ENCODE peak calls at places on chromosomes 12 and 14, in five cellular contexts. F is endothelial cell, Z is bronchial epithelial cell, Y is progenitor cell of endocrine pancreas, S is left lung. X is an unnamed sample.
A peak's percentile ranks its signal among the peaks of the same experiment; 100 is the strongest.

GRCh38 chr12:89418228-89418910 is 66.1 kb upstream of the DUSP6 start:
- DNase-seq in F (no peak), Z (no peak), Y (no peak), S (peak; percentile 60), X (no peak)

GRCh38 chr12:99767809-99768208 is 120.3 kb downstream of the GARIN6 start:
- DNase-seq in F (no peak), Z (peak; percentile 37), Y (no peak), S (no peak), X (no peak)

GRCh38 chr14:90421001-90421580 is 24.3 kb downstream of the CALM1 start:
- DNase-seq in F (no peak), Z (no peak), Y (no peak), S (no peak), X (no peak)

GRCh38 chr12:98498635-98499034 is 16.8 kb upstream of the TMPO start:
- DNase-seq in F (no peak), Z (no peak), Y (no peak), S (no peak), X (no peak)

GRCh38 chr14:54758041-54758440 is 144.6 kb downstream of the GCH1 start:
- DNase-seq in F (no peak), Z (peak; percentile 13), Y (no peak), S (no peak), X (no peak)

GRCh38 chr12:67986632-67987031 is 2.6 kb upstream of the IFNG-AS1 start:
- DNase-seq in F (no peak), Z (no peak), Y (no peak), S (no peak), X (no peak)

GRCh38 chr12:55743967-55744931 is 1.3 kb downstream of the GDF11 start:
- DNase-seq in F (no peak), Z (no peak), Y (no peak), S (no peak), X (no peak)

GRCh38 chr14:31060253-31060875 is 34.2 kb upstream of the STRN3 start:
- DNase-seq in F (no peak), Z (peak; percentile 82), Y (no peak), S (no peak), X (no peak)

GRCh38 chr12:32494676-32495075 is 95.3 kb downstream of the FGD4 start:
- DNase-seq in F (no peak), Z (peak; percentile 41), Y (no peak), S (no peak), X (no peak)

GRCh38 chr12:14135996-14136395 is 154.6 kb upstream of the GRIN2B start:
- DNase-seq in F (no peak), Z (no peak), Y (no peak), S (no peak), X (no peak)

GRCh38 chr12:88142610-88142991 is 494 bp downstream of the TMTC3 start:
- DNase-seq in F (peak; percentile 12), Z (peak; percentile 47), Y (peak; percentile 13), S (peak; percentile 37), X (peak; percentile 15)

GRCh38 chr12:68410018-68410650 is 78.0 kb upstream of the MDM1 start:
- DNase-seq in F (no peak), Z (no peak), Y (no peak), S (no peak), X (no peak)

GRCh38 chr12:110704750-110705149 is 15.8 kb upstream of the HVCN1 start:
- DNase-seq in F (no peak), Z (peak; percentile 33), Y (peak; percentile 14), S (no peak), X (no peak)

GRCh38 chr12:131290255-131290959 is 336.7 kb downstream of the ADGRD1 start:
- DNase-seq in F (no peak), Z (no peak), Y (no peak), S (no peak), X (no peak)

GRCh38 chr14:75811862-75812505 is 150.9 kb downstream of the TTLL5 start:
- DNase-seq in F (no peak), Z (no peak), Y (no peak), S (no peak), X (no peak)

GRCh38 chr12:1531654-1532366 is 62.6 kb downstream of the FBXL14 start:
- DNase-seq in F (no peak), Z (no peak), Y (no peak), S (no peak), X (no peak)

GRCh38 chr14:20630340-20631022 is 11.0 kb downstream of the OR6S1 start:
- DNase-seq in F (peak; percentile 30), Z (peak; percentile 74), Y (no peak), S (no peak), X (no peak)

GRCh38 chr12:62537544-62537943 is 70.9 kb downstream of the MON2 start:
- DNase-seq in F (no peak), Z (peak; percentile 35), Y (no peak), S (no peak), X (no peak)

GRCh38 chr12:62673027-62673815 is 206.6 kb downstream of the MON2 start:
- DNase-seq in F (no peak), Z (no peak), Y (no peak), S (no peak), X (no peak)

GRCh38 chr14:78566859-78567172 is 396.6 kb downstream of the NRXN3 start:
- DNase-seq in F (no peak), Z (no peak), Y (no peak), S (no peak), X (no peak)
- TF ChIP-seq CTCF in F (no peak), Z (no peak), Y (no peak), S (no peak), X (no peak)

GRCh38 chr12:26830783-26831601 is 2.0 kb downstream of the ITPR2 start:
- DNase-seq in F (peak; percentile 13), Z (no peak), Y (no peak), S (no peak), X (no peak)

GRCh38 chr12:26831959-26832816 is 806 bp downstream of the ITPR2 start:
- DNase-seq in F (peak; percentile 56), Z (peak; percentile 75), Y (peak; percentile 45), S (peak; percentile 69), X (peak; percentile 68)

GRCh38 chr12:26832817-26833691 is at the start of gene ITPR2:
- DNase-seq in F (peak; percentile 96), Z (peak; percentile 75), Y (peak; percentile 99), S (peak; percentile 95), X (peak; percentile 91)

GRCh38 chr12:26830358-26830757 is 2.6 kb downstream of the ITPR2 start:
- DNase-seq in F (no peak), Z (no peak), Y (no peak), S (no peak), X (no peak)

GRCh38 chr12:26833692-26834168 is 736 bp upstream of the ITPR2 start:
- DNase-seq in F (no peak), Z (no peak), Y (peak; percentile 54), S (peak; percentile 69), X (no peak)
- TF ChIP-seq CTCF in F (no peak), Z (no peak), Y (no peak), S (no peak), X (no peak)

GRCh38 chr14:36604757-36605505 is 22.5 kb upstream of the NKX2-8 start:
- DNase-seq in F (peak; percentile 69), Z (peak; percentile 69), Y (peak; percentile 51), S (no peak), X (peak; percentile 54)
- TF ChIP-seq CTCF in F (peak; percentile 70), Z (peak; percentile 79), Y (peak; percentile 83), S (peak; percentile 77), X (peak; percentile 71)

GRCh38 chr14:66923251-66923650 is 266.0 kb upstream of the GARIN2 start:
- DNase-seq in F (no peak), Z (no peak), Y (no peak), S (no peak), X (no peak)
- TF ChIP-seq CTCF in F (peak; percentile 30), Z (no peak), Y (no peak), S (no peak), X (peak; percentile 62)

GRCh38 chr12:104699489-104700194 is 242.9 kb downstream of the CHST11 start:
- DNase-seq in F (no peak), Z (no peak), Y (no peak), S (no peak), X (no peak)
- TF ChIP-seq CTCF in F (no peak), Z (no peak), Y (no peak), S (no peak), X (no peak)

GRCh38 chr12:93583993-93584392 is 11.5 kb downstream of the SOCS2 start:
- DNase-seq in F (no peak), Z (no peak), Y (no peak), S (no peak), X (no peak)
- TF ChIP-seq CTCF in F (no peak), Z (no peak), Y (no peak), S (no peak), X (no peak)

DNA sequence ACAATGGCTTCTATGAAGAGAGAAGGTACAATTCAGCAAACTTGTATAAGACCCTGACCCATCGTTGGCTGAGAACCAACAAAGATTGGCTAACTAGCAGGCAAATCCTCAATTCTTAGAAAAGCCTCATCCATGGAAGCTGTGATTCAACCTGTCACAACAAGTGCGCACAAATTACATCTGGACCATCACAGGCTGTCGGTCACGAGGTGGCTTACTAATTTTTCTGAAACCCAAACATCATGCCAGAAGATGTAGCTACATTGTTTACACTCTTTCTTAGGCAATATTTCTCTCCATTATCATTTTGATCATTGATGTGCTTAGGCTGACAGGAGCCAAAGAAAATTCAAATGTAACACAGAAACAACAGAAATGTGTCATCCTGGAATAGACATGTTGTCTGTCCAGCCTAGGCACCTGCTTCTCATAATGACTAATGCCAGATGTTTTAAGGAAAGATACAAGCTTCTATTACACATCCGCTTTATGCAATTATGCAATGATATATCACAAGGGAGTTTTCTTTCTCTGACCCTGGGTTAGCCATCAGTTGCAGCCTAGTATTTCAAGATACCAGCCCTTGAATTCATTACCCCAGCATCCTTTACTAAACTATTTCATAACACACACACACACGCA is 92.9 kb upstream of the DIO2 start:
- DNase-seq in F (no peak), Z (peak; percentile 17), Y (no peak), S (no peak), X (no peak)
- TF ChIP-seq CTCF in F (no peak), Z (no peak), Y (no peak), S (no peak), X (no peak)

GRCh38 chr14:87811246-87811645 is 181.7 kb downstream of the GALC start:
- DNase-seq in F (no peak), Z (peak; percentile 33), Y (no peak), S (no peak), X (no peak)

GRCh38 chr14:87810711-87811110 is 182.3 kb downstream of the GALC start:
- DNase-seq in F (no peak), Z (no peak), Y (no peak), S (no peak), X (no peak)

GRCh38 chr14:87799400-87799799 is 193.6 kb downstream of the GALC start:
- DNase-seq in F (no peak), Z (no peak), Y (no peak), S (no peak), X (no peak)

GRCh38 chr14:87800216-87800615 is 192.8 kb downstream of the GALC start:
- DNase-seq in F (no peak), Z (no peak), Y (no peak), S (no peak), X (no peak)

DNA sequence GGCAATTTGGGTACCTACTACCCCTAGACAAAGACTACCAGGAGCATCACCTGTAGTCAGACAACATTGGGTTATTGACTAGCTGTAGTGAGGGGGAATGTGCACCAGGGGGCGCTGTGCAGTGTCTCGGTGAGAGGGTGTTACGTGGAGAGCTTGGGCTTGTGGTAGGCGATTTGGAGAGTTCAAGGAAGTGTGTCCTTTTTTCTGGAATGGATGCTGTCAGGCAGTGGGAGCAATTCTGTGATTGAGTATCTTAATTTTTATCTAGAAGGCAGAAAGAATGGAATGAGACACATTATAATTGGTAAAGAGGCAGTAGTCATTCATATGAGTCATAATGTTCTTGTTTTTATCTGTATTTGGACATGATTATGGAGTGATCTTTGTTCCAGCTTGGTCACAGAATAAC is 187.7 kb downstream of the GALC start:
- DNase-seq in F (peak; percentile 63), Z (peak; percentile 52), Y (no peak), S (no peak), X (no peak)
- TF ChIP-seq CTCF in F (peak; percentile 92), Z (peak; percentile 56), Y (peak; percentile 33), S (peak; percentile 46), X (peak; percentile 67)

X was measured in mesothelial cell of epicardium.